ENCODE peak calls at places on chromosomes 1 and 21, in four cellular contexts. X is heart right ventricle, T is NT2/D1, M is astrocyte. L is an unnamed sample. For H3K36me3 and H3K27me3, the result is how much of the 10 kb centered on the place peaks cover.

GRCh38 chr1:113429461-113430153 is 39.3 kb downstream of the MAGI3 start:
- DNase-seq in X (peak), T (no peak), M (no peak), L (peak)

GRCh38 chr21:14913576-14914146 is 151.1 kb downstream of the NRIP1 start:
- DNase-seq in X (no peak), T (no peak), M (no peak), L (no peak)

GRCh38 chr1:160103658-160104519 is 5.5 kb upstream of the IGSF8 start:
- DNase-seq in X (no peak), T (no peak), M (no peak), L (no peak)

GRCh38 chr21:42234464-42235241 is 15.7 kb downstream of the ABCG1 start:
- DNase-seq in X (peak), T (peak), M (peak), L (peak)

GRCh38 chr1:94746635-94747525 is 73.3 kb upstream of the SLC44A3 start:
- DNase-seq in X (no peak), T (no peak), M (no peak), L (no peak)

GRCh38 chr21:16713331-16714114 is 799.3 kb upstream of the CXADR start:
- DNase-seq in X (no peak), T (no peak), M (peak), L (no peak)

GRCh38 chr1:11980676-11980972 is 380 bp downstream of the MFN2 start:
- DNase-seq in X (no peak), T (no peak), M (no peak), L (no peak)

GRCh38 chr1:58979085-58979484 is 195.2 kb upstream of the JUN start:
- DNase-seq in X (peak), T (no peak), M (no peak), L (no peak)

GRCh38 chr1:162987866-162988265 is 81.3 kb upstream of the RGS4 start:
- DNase-seq in X (no peak), T (no peak), M (peak), L (peak)

GRCh38 chr1:86704972-86705632 is 726 bp downstream of the SH3GLB1 start:
- DNase-seq in X (peak), T (peak), M (peak), L (peak)

GRCh38 chr1:3716351-3716750 is 35.9 kb upstream of the CCDC27 start:
- DNase-seq in X (no peak), T (no peak), M (no peak), L (no peak)

GRCh38 chr1:30756206-30756544 is 1.4 kb downstream of the LAPTM5 start:
- DNase-seq in X (no peak), T (no peak), M (no peak), L (no peak)

GRCh38 chr1:115112496-115113375 is 23.4 kb upstream of the TSPAN2 start:
- DNase-seq in X (peak), T (peak), M (no peak), L (no peak)

GRCh38 chr1:2796890-2797740 is 4.4 kb downstream of the TTC34 start:
- DNase-seq in X (no peak), T (no peak), M (no peak), L (no peak)

GRCh38 chr1:73980324-73981040 is 217.5 kb downstream of the LRRIQ3 start:
- DNase-seq in X (no peak), T (no peak), M (peak), L (no peak)

GRCh38 chr1:116375884-116376733 is 3.1 kb downstream of the ATP1A1 start:
- DNase-seq in X (peak), T (peak), M (peak), L (peak)

GRCh38 chr1:154574715-154575114 is 7.1 kb downstream of the CHRNB2 start:
- DNase-seq in X (no peak), T (no peak), M (no peak), L (peak)

GRCh38 chr1:41608242-41608641 is 123.8 kb upstream of the EDN2 start:
- DNase-seq in X (no peak), T (peak), M (peak), L (no peak)

GRCh38 chr1:29364101-29364678 is 127.9 kb downstream of the PTPRU start:
- DNase-seq in X (no peak), T (no peak), M (no peak), L (no peak)

GRCh38 chr1:34929497-34929852 is at the start of gene DLGAP3:
- DNase-seq in X (no peak), T (no peak), M (no peak), L (no peak)

GRCh38 chr1:39691383-39692151 is at the start of gene HPCAL4:
- DNase-seq in X (peak), T (peak), M (peak), L (peak)

GRCh38 chr1:240091614-240092300 is at the start of gene FMN2:
- DNase-seq in X (no peak), T (no peak), M (peak), L (peak)

GRCh38 chr21:45506836-45507522 is 35.3 kb downstream of the SLC19A1 start:
- DNase-seq in X (no peak), T (no peak), M (no peak), L (no peak)

GRCh38 chr1:2312589-2313301 is 78.6 kb downstream of the MORN1 start:
- DNase-seq in X (no peak), T (no peak), M (no peak), L (no peak)

GRCh38 chr21:44710756-44711326 is 531 bp downstream of the TSPEAR start:
- DNase-seq in X (no peak), T (no peak), M (no peak), L (no peak)

GRCh38 chr1:229028987-229029550 is 241.8 kb upstream of the RAB4A start:
- DNase-seq in X (no peak), T (no peak), M (no peak), L (no peak)

GRCh38 chr1:54151013-54151412 is 1.8 kb downstream of the CDCP2 start:
- DNase-seq in X (no peak), T (no peak), M (no peak), L (no peak)

GRCh38 chr1:203512830-203513578 is 19.1 kb downstream of the OPTC start:
- DNase-seq in X (peak), T (no peak), M (peak), L (peak)

GRCh38 chr1:209565759-209566678 is 17.5 kb upstream of the CAMK1G start:
- DNase-seq in X (peak), T (peak), M (peak), L (peak)

GRCh38 chr1:17425806-17426205 is 13.7 kb downstream of the RCC2 start:
- DNase-seq in X (no peak), T (no peak), M (no peak), L (no peak)

GRCh38 chr1:17432412-17432811 is 7.1 kb downstream of the RCC2 start:
- DNase-seq in X (no peak), T (no peak), M (no peak), L (no peak)

GRCh38 chr1:17433261-17433660 is 6.2 kb downstream of the RCC2 start:
- DNase-seq in X (no peak), T (no peak), M (no peak), L (no peak)

GRCh38 chr1:17427696-17428660 is 11.5 kb downstream of the RCC2 start:
- DNase-seq in X (peak), T (no peak), M (no peak), L (no peak)

GRCh38 chr1:17429183-17429582 is 10.3 kb downstream of the RCC2 start:
- DNase-seq in X (no peak), T (no peak), M (no peak), L (no peak)
- H3K36me3 ChIP-seq in X (under half), T (half or more), M (under half), L (half or more)

DNA sequence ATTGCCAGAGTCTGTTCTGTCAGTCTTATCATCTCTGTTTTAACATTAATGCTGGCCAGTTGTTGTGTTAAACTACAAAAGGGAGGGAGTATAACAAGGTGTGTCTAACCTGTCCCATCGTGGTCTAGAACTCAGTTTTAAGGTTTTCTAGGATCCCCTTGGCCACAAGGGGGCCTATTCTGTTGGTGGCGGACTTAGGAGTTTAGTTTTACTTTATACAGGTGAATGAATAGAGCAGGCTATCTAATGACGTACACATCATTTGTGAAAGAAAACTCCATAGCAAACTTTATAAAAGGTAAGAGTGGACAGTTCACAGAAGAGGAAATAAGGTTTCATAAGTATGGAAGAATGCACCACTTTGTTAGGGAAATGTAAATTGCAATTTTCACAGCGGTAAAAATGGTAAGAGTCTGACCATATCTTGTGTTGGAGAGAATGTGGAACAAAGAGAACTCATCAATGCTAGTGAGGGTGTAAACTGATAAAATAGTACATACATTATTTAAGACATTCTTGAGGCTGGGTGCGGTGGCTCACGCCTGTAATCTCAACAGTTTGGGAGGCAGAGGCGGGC is 2.5 kb upstream of the ATF6 start:
- DNase-seq in X (no peak), T (peak), M (no peak), L (no peak)
- H3K4me3 ChIP-seq in X (no peak), T (no peak), M (no peak), L (no peak)

GRCh38 chr1:110084226-110085078 is 14.0 kb upstream of the ALX3 start:
- DNase-seq in X (peak), T (no peak), M (peak), L (peak)
- H3K27me3 ChIP-seq in X (half or more), T (half or more), M (half or more), L (under half)

GRCh38 chr1:184051485-184052193 is at the start of gene TSEN15:
- DNase-seq in X (peak), T (peak), M (peak), L (peak)
- H3K36me3 ChIP-seq in X (under half), T (under half), M (under half), L (under half)

L was measured in MG63.